ENCODE peak calls at places on chromosomes 12 and 14, in five cellular contexts. K is LoVo; G is activated CD4-positive, alpha-beta T cell treated with anti-CD3 and anti-CD28 coated beads for 24 hours; L is left ventricle myocardium inferior; M is kidney epithelial cell. R is an unnamed sample.

GRCh38 chr12:17038923-17039322 is 433.0 kb upstream of the LMO3 start:
- DNase-seq in K (no peak), M (no peak), G (no peak), L (no peak), R (no peak)

GRCh38 chr12:95653761-95654546 is 102.7 kb upstream of the USP44 start:
- DNase-seq in L (no peak), M (no peak), G (no peak), K (peak; percentile 31), R (peak; percentile 42)

GRCh38 chr12:25648460-25648859 is 95.4 kb upstream of the LMNTD1 start:
- DNase-seq in L (peak; percentile 34), G (no peak), K (peak; percentile 91), M (peak; percentile 35), R (peak; percentile 18)

GRCh38 chr12:53508534-53509199 is 1.4 kb upstream of the NPFF start:
- DNase-seq in M (no peak), K (peak; percentile 87), G (peak; percentile 83), L (peak; percentile 82), R (peak; percentile 79)

GRCh38 chr12:109625131-109625559 is 51.6 kb downstream of the MVK start:
- DNase-seq in K (peak; percentile 28), L (peak; percentile 19), M (no peak), G (no peak), R (peak; percentile 86)

GRCh38 chr12:38983117-38983571 is 77.8 kb upstream of the CPNE8 start:
- DNase-seq in K (peak; percentile 29), L (no peak), G (no peak), M (no peak), R (no peak)

GRCh38 chr12:11877869-11878780 is 192.6 kb upstream of the BCL2L14 start:
- DNase-seq in L (no peak), K (peak; percentile 58), M (peak; percentile 77), G (no peak), R (no peak)

GRCh38 chr14:23121401-23121800 is 2.3 kb upstream of the CEBPE start:
- DNase-seq in M (peak; percentile 55), L (no peak), G (no peak), K (no peak), R (no peak)

GRCh38 chr14:72714094-72714493 is 179.8 kb downstream of the DPF3 start:
- DNase-seq in M (no peak), K (no peak), G (no peak), L (no peak), R (no peak)

GRCh38 chr12:132735496-132735895 is 24.9 kb downstream of the PGAM5 start:
- DNase-seq in G (no peak), K (no peak), L (no peak), M (no peak), R (no peak)

GRCh38 chr12:67482751-67483661 is 165.5 kb upstream of the DYRK2 start:
- DNase-seq in K (no peak), G (peak; percentile 19), M (peak; percentile 21), L (peak; percentile 75), R (peak; percentile 44)

GRCh38 chr12:84058136-84058535 is 854.5 kb downstream of the SLC6A15 start:
- DNase-seq in L (no peak), K (no peak), M (no peak), G (no peak), R (no peak)

GRCh38 chr12:69816082-69816481 is 8.9 kb upstream of the MYRFL start:
- DNase-seq in K (no peak), M (no peak), L (no peak), G (no peak), R (no peak)

GRCh38 chr12:57216014-57216891 is at the start of gene NXPH4:
- DNase-seq in G (no peak), M (no peak), L (peak; percentile 55), K (peak; percentile 68), R (no peak)

GRCh38 chr12:115964626-115965025 is 312.9 kb downstream of the MED13L start:
- DNase-seq in K (no peak), L (no peak), M (no peak), G (no peak), R (no peak)

GRCh38 chr12:20194171-20194570 is 174.2 kb upstream of the PDE3A start:
- DNase-seq in G (no peak), K (peak; percentile 30), L (no peak), M (no peak), R (no peak)

GRCh38 chr12:28099862-28100261 is 90.4 kb upstream of the CCDC91 start:
- DNase-seq in G (no peak), M (no peak), L (no peak), K (no peak), R (no peak)

GRCh38 chr12:25789520-25789919 is 169.0 kb upstream of the RASSF8 start:
- DNase-seq in M (no peak), G (no peak), L (no peak), K (no peak), R (no peak)

GRCh38 chr14:91244501-91244901 is at the start of gene GPR68:
- DNase-seq in L (peak; percentile 58), G (no peak), M (no peak), K (no peak), R (no peak)

GRCh38 chr12:103832048-103832798 is 8.8 kb downstream of the NT5DC3 start:
- DNase-seq in L (no peak), G (no peak), K (no peak), M (no peak), R (no peak)

GRCh38 chr14:64734990-64735389 is 30.8 kb downstream of the PLEKHG3 start:
- DNase-seq in G (no peak), M (no peak), L (peak; percentile 11), K (no peak), R (no peak)

GRCh38 chr12:48890657-48891418 is 25.2 kb upstream of the RND1 start:
- DNase-seq in L (peak; percentile 79), G (peak; percentile 69), M (no peak), K (peak; percentile 82), R (peak; percentile 53)

GRCh38 chr12:67594888-67595287 is 53.7 kb upstream of the DYRK2 start:
- DNase-seq in G (no peak), M (no peak), K (no peak), L (no peak), R (no peak)

GRCh38 chr12:66329941-66330340 is 27.6 kb downstream of the HELB start:
- DNase-seq in M (no peak), K (no peak), L (no peak), G (no peak), R (no peak)

GRCh38 chr12:100799770-100800169 is 5.2 kb downstream of the ANO4 start:
- DNase-seq in K (no peak), M (no peak), L (no peak), G (no peak), R (no peak)

GRCh38 chr12:68416826-68417225 is 84.7 kb upstream of the MDM1 start:
- DNase-seq in L (no peak), M (no peak), G (no peak), K (no peak), R (no peak)

GRCh38 chr12:41287500-41287899 is 99.4 kb downstream of the PDZRN4 start:
- DNase-seq in G (no peak), L (no peak), K (no peak), M (no peak), R (no peak)

GRCh38 chr14:106039400-106039799 is 513.0 kb downstream of the TMEM121 start:
- DNase-seq in L (no peak), K (no peak), G (peak; percentile 43), M (no peak), R (no peak)

GRCh38 chr12:47094804-47095203 is 15.0 kb upstream of the AMIGO2 start:
- DNase-seq in G (no peak), K (no peak), L (no peak), M (peak; percentile 72), R (no peak)

GRCh38 chr14:106346534-106347290 is 820.3 kb downstream of the TMEM121 start:
- DNase-seq in G (no peak), M (no peak), K (no peak), L (no peak), R (no peak)

GRCh38 chr12:45050331-45050750 is 558 bp downstream of the DBX2 start:
- DNase-seq in L (no peak), G (no peak), K (no peak), M (no peak), R (no peak)

GRCh38 chr14:64147126-64147790 is 146.9 kb downstream of the ESR2 start:
- DNase-seq in K (no peak), L (no peak), M (no peak), G (no peak), R (no peak)

GRCh38 chr12:89700191-89700810 is 8.3 kb downstream of the ATP2B1 start:
- DNase-seq in K (peak; percentile 54), M (no peak), G (no peak), L (no peak), R (no peak)

GRCh38 chr12:112686373-112686772 is 105.2 kb upstream of the RPH3A start:
- DNase-seq in G (no peak), M (no peak), L (no peak), K (peak; percentile 25), R (no peak)

GRCh38 chr12:120231316-120232011 is 30.6 kb upstream of the RPLP0 start:
- DNase-seq in K (peak; percentile 87), M (peak; percentile 96), L (peak; percentile 58), G (peak; percentile 70), R (no peak)

GRCh38 chr14:66330916-66331315 is 155.3 kb upstream of the CCDC196 start:
- DNase-seq in M (no peak), L (no peak), G (no peak), K (no peak), R (no peak)

GRCh38 chr14:99621948-99622347 is 17.9 kb upstream of the CCDC85C start:
- DNase-seq in K (no peak), G (no peak), M (no peak), L (no peak), R (no peak)

GRCh38 chr12:51958542-51958941 is 7.0 kb downstream of the ACVR1B start:
- DNase-seq in G (no peak), L (no peak), M (no peak), K (no peak), R (no peak)

GRCh38 chr12:14322403-14322802 is 43.1 kb upstream of the ATF7IP start:
- DNase-seq in L (no peak), G (no peak), K (no peak), M (no peak), R (no peak)

GRCh38 chr12:30902606-30903005 is 23.9 kb upstream of the TSPAN11 start:
- DNase-seq in G (no peak), L (no peak), M (no peak), K (no peak), R (no peak)

R was measured in gastrocnemius medialis.